ENCODE peak calls at places on chromosome 6, in eight cellular contexts. X is AG08396, J is GM13977, Q is ecto neural progenitor cell, H is AG04450, F is EH, S is neural progenitor cell, R is MCF 10A. Z is an unnamed sample.

GRCh38 chr6:163170294-163170883 is 244.1 kb upstream of the QKI start:
- DNase-seq in X (no peak), J (no peak), S (no peak), F (no peak), H (no peak), R (peak), Q (no peak), Z (no peak)

GRCh38 chr6:30614044-30614842 is 2.8 kb downstream of the PPP1R10 start:
- DNase-seq in J (no peak), R (no peak), F (peak), Q (no peak), H (no peak), X (no peak), S (peak), Z (no peak)

GRCh38 chr6:153167907-153168306 is 36.8 kb upstream of the RGS17 start:
- DNase-seq in X (no peak), J (no peak), Q (no peak), S (no peak), F (no peak), H (no peak), R (no peak), Z (no peak)

GRCh38 chr6:110566346-110567125 is 90.1 kb upstream of the SLC22A16 start:
- DNase-seq in R (no peak), H (no peak), J (no peak), S (no peak), X (no peak), Q (no peak), F (peak), Z (no peak)

GRCh38 chr6:30882764-30883475 is 1.4 kb upstream of the DDR1 start:
- DNase-seq in F (no peak), J (peak), Q (peak), X (peak), H (no peak), S (peak), R (peak), Z (no peak)

GRCh38 chr6:35663001-35663400 is 25.7 kb downstream of the FKBP5 start:
- DNase-seq in J (no peak), H (no peak), R (no peak), F (no peak), X (no peak), S (peak), Q (peak), Z (no peak)

GRCh38 chr6:8731874-8732273 is 296.5 kb upstream of the SLC35B3 start:
- DNase-seq in S (no peak), R (no peak), Q (no peak), F (no peak), H (no peak), J (no peak), X (no peak), Z (no peak)

GRCh38 chr6:151263967-151264366 is 24.2 kb downstream of the AKAP12 start:
- DNase-seq in H (no peak), Q (no peak), F (peak), X (no peak), S (no peak), J (no peak), R (no peak), Z (no peak)

GRCh38 chr6:23518294-23518693 is 607.7 kb upstream of the NRSN1 start:
- DNase-seq in X (no peak), R (no peak), F (no peak), H (no peak), S (no peak), J (no peak), Q (no peak), Z (no peak)

GRCh38 chr6:31712296-31712695 is 2.9 kb upstream of the LY6G6D start:
- DNase-seq in X (no peak), Q (no peak), J (no peak), F (peak), H (no peak), S (no peak), R (peak), Z (no peak)

GRCh38 chr6:45513331-45513730 is 135.6 kb upstream of the SUPT3H start:
- DNase-seq in F (no peak), Q (no peak), H (no peak), S (peak), X (no peak), J (no peak), R (no peak), Z (no peak)

GRCh38 chr6:136526937-136527336 is 23.3 kb downstream of the MAP7 start:
- DNase-seq in R (no peak), S (no peak), F (no peak), Q (no peak), J (no peak), X (no peak), H (no peak), Z (no peak)

GRCh38 chr6:18088419-18089296 is 33.8 kb downstream of the NHLRC1 start:
- DNase-seq in R (no peak), J (no peak), X (no peak), F (peak), H (no peak), S (no peak), Q (no peak), Z (no peak)

GRCh38 chr6:147506704-147507114 is 1.8 kb upstream of the SAMD5 start:
- DNase-seq in R (peak), H (no peak), J (peak), Q (peak), X (peak), S (peak), F (peak), Z (no peak)

GRCh38 chr6:11900662-11901598 is 111.2 kb upstream of the HIVEP1 start:
- DNase-seq in J (no peak), H (no peak), X (no peak), R (no peak), F (no peak), S (peak), Q (no peak), Z (no peak)

Z was measured in chondrocyte.